ENCODE peak calls at places on chromosomes 5 and 9, in five cellular contexts. One of them, this sample, is unnamed.
A peak's percentile ranks its signal among the peaks of the same experiment; 100 is the strongest.

GRCh38 chr5:55004728-55005127 is 19.3 kb upstream of the GZMK start:
- DNase-seq in stimulated activated CD8-positive, alpha-beta memory T cell treated with anti-CD3 and anti-CD28 coated beads, Interleukin-15, amount 100 ng/mL, for 1 hour: no peak
- DNase-seq in left ventricle myocardium inferior: no peak
- DNase-seq in iPS-NIHi11: no peak
- DNase-seq in HEK293T: no peak
- DNase-seq in this sample: no peak

GRCh38 chr5:123845356-123846100 is 333.6 kb downstream of the CSNK1G3 start:
- DNase-seq in stimulated activated CD8-positive, alpha-beta memory T cell treated with anti-CD3 and anti-CD28 coated beads, Interleukin-15, amount 100 ng/mL, for 1 hour: no peak
- DNase-seq in left ventricle myocardium inferior: no peak
- DNase-seq in iPS-NIHi11: no peak
- DNase-seq in HEK293T: no peak
- DNase-seq in this sample: no peak

GRCh38 chr9:6805532-6805931 is 47.8 kb downstream of the KDM4C start:
- DNase-seq in stimulated activated CD8-positive, alpha-beta memory T cell treated with anti-CD3 and anti-CD28 coated beads, Interleukin-15, amount 100 ng/mL, for 1 hour: no peak
- DNase-seq in left ventricle myocardium inferior: peak; percentile 29
- DNase-seq in iPS-NIHi11: no peak
- DNase-seq in HEK293T: no peak
- DNase-seq in this sample: peak; percentile 23

GRCh38 chr5:88502179-88503064 is 233.8 kb upstream of the TMEM161B start:
- DNase-seq in stimulated activated CD8-positive, alpha-beta memory T cell treated with anti-CD3 and anti-CD28 coated beads, Interleukin-15, amount 100 ng/mL, for 1 hour: no peak
- DNase-seq in left ventricle myocardium inferior: no peak
- DNase-seq in iPS-NIHi11: no peak
- DNase-seq in HEK293T: no peak
- DNase-seq in this sample: no peak

GRCh38 chr9:38144421-38144820 is 75.4 kb upstream of the SHB start:
- DNase-seq in stimulated activated CD8-positive, alpha-beta memory T cell treated with anti-CD3 and anti-CD28 coated beads, Interleukin-15, amount 100 ng/mL, for 1 hour: no peak
- DNase-seq in left ventricle myocardium inferior: no peak
- DNase-seq in iPS-NIHi11: no peak
- DNase-seq in HEK293T: no peak
- DNase-seq in this sample: no peak

GRCh38 chr9:116278326-116278725 is 124.7 kb downstream of the PAPPA start:
- DNase-seq in stimulated activated CD8-positive, alpha-beta memory T cell treated with anti-CD3 and anti-CD28 coated beads, Interleukin-15, amount 100 ng/mL, for 1 hour: no peak
- DNase-seq in left ventricle myocardium inferior: no peak
- DNase-seq in iPS-NIHi11: no peak
- DNase-seq in HEK293T: no peak
- DNase-seq in this sample: no peak

GRCh38 chr9:130616451-130616850 is 37.1 kb downstream of the FUBP3 start:
- DNase-seq in stimulated activated CD8-positive, alpha-beta memory T cell treated with anti-CD3 and anti-CD28 coated beads, Interleukin-15, amount 100 ng/mL, for 1 hour: no peak
- DNase-seq in left ventricle myocardium inferior: no peak
- DNase-seq in iPS-NIHi11: no peak
- DNase-seq in HEK293T: no peak
- DNase-seq in this sample: no peak

GRCh38 chr9:135611142-135611874 is 28.0 kb downstream of the GLT6D1 start:
- DNase-seq in stimulated activated CD8-positive, alpha-beta memory T cell treated with anti-CD3 and anti-CD28 coated beads, Interleukin-15, amount 100 ng/mL, for 1 hour: no peak
- DNase-seq in left ventricle myocardium inferior: no peak
- DNase-seq in iPS-NIHi11: peak; percentile 5
- DNase-seq in HEK293T: no peak
- DNase-seq in this sample: no peak

GRCh38 chr9:5626727-5627634 is 1.9 kb upstream of the RIC1 start:
- DNase-seq in stimulated activated CD8-positive, alpha-beta memory T cell treated with anti-CD3 and anti-CD28 coated beads, Interleukin-15, amount 100 ng/mL, for 1 hour: no peak
- DNase-seq in left ventricle myocardium inferior: peak; percentile 32
- DNase-seq in iPS-NIHi11: no peak
- DNase-seq in HEK293T: no peak
- DNase-seq in this sample: peak; percentile 68

GRCh38 chr9:91221332-91221731 is 140.4 kb downstream of the AUH start:
- DNase-seq in stimulated activated CD8-positive, alpha-beta memory T cell treated with anti-CD3 and anti-CD28 coated beads, Interleukin-15, amount 100 ng/mL, for 1 hour: no peak
- DNase-seq in left ventricle myocardium inferior: no peak
- DNase-seq in iPS-NIHi11: no peak
- DNase-seq in HEK293T: no peak
- DNase-seq in this sample: no peak

GRCh38 chr9:124835026-124835501 is 18.2 kb upstream of the WDR38 start:
- DNase-seq in stimulated activated CD8-positive, alpha-beta memory T cell treated with anti-CD3 and anti-CD28 coated beads, Interleukin-15, amount 100 ng/mL, for 1 hour: no peak
- DNase-seq in left ventricle myocardium inferior: peak; percentile 90
- DNase-seq in iPS-NIHi11: no peak
- DNase-seq in HEK293T: peak; percentile 38
- DNase-seq in this sample: peak; percentile 92

GRCh38 chr5:93100976-93101375 is 480.0 kb downstream of the NR2F1-AS1 start:
- DNase-seq in stimulated activated CD8-positive, alpha-beta memory T cell treated with anti-CD3 and anti-CD28 coated beads, Interleukin-15, amount 100 ng/mL, for 1 hour: no peak
- DNase-seq in left ventricle myocardium inferior: no peak
- DNase-seq in iPS-NIHi11: no peak
- DNase-seq in HEK293T: no peak
- DNase-seq in this sample: no peak

GRCh38 chr5:132265336-132266030 is 8.0 kb downstream of the PDLIM4 start:
- DNase-seq in stimulated activated CD8-positive, alpha-beta memory T cell treated with anti-CD3 and anti-CD28 coated beads, Interleukin-15, amount 100 ng/mL, for 1 hour: no peak
- DNase-seq in left ventricle myocardium inferior: peak; percentile 36
- DNase-seq in iPS-NIHi11: no peak
- DNase-seq in HEK293T: no peak
- DNase-seq in this sample: peak; percentile 77